ENCODE peak calls at places on chromosomes 12 and 14, in seven cellular contexts. One of them, this sample, is unnamed. For H3K36me3 and H3K27me3, the result is how much of the 10 kb centered on the place peaks cover.

GRCh38 chr14:24087004-24087403 is 7.1 kb upstream of the PCK2 start:
- DNase-seq in ovary: no peak
- DNase-seq in MM.1S: no peak
- DNase-seq in body of pancreas: no peak
- DNase-seq in prostate gland: no peak
- DNase-seq in cardiac muscle cell: no peak
- DNase-seq in right lobe of liver: no peak
- DNase-seq in this sample: no peak

GRCh38 chr12:47725893-47726292 is 603 bp upstream of the ENDOU start:
- DNase-seq in ovary: no peak
- DNase-seq in prostate gland: no peak
- DNase-seq in right lobe of liver: no peak
- DNase-seq in body of pancreas: no peak
- DNase-seq in MM.1S: no peak
- DNase-seq in cardiac muscle cell: no peak
- DNase-seq in this sample: no peak

GRCh38 chr12:55818886-55819285 is 1.0 kb downstream of the ORMDL2 start:
- DNase-seq in cardiac muscle cell: no peak
- DNase-seq in body of pancreas: no peak
- DNase-seq in ovary: no peak
- DNase-seq in right lobe of liver: no peak
- DNase-seq in prostate gland: no peak
- DNase-seq in MM.1S: no peak
- DNase-seq in this sample: no peak

GRCh38 chr12:93793983-93794382 is 116.8 kb downstream of the CRADD start:
- DNase-seq in body of pancreas: no peak
- DNase-seq in cardiac muscle cell: no peak
- DNase-seq in MM.1S: no peak
- DNase-seq in right lobe of liver: no peak
- DNase-seq in prostate gland: no peak
- DNase-seq in ovary: peak
- DNase-seq in this sample: no peak

GRCh38 chr12:110233212-110233903 is 47.7 kb upstream of the ATP2A2 start:
- DNase-seq in cardiac muscle cell: peak
- DNase-seq in MM.1S: no peak
- DNase-seq in ovary: no peak
- DNase-seq in right lobe of liver: no peak
- DNase-seq in prostate gland: no peak
- DNase-seq in body of pancreas: no peak
- DNase-seq in this sample: no peak

GRCh38 chr12:54749191-54749818 is 101.1 kb upstream of the DCD start:
- DNase-seq in ovary: no peak
- DNase-seq in right lobe of liver: no peak
- DNase-seq in cardiac muscle cell: peak
- DNase-seq in prostate gland: peak
- DNase-seq in MM.1S: peak
- DNase-seq in body of pancreas: peak
- DNase-seq in this sample: peak

GRCh38 chr14:58238252-58239247 is 6.1 kb upstream of the PSMA3 start:
- DNase-seq in cardiac muscle cell: peak
- DNase-seq in ovary: peak
- DNase-seq in right lobe of liver: no peak
- DNase-seq in prostate gland: no peak
- DNase-seq in body of pancreas: no peak
- DNase-seq in MM.1S: no peak
- DNase-seq in this sample: no peak

GRCh38 chr14:32703246-32703645 is 235.4 kb upstream of the NPAS3 start:
- DNase-seq in MM.1S: no peak
- DNase-seq in right lobe of liver: no peak
- DNase-seq in body of pancreas: no peak
- DNase-seq in cardiac muscle cell: no peak
- DNase-seq in prostate gland: no peak
- DNase-seq in ovary: no peak
- DNase-seq in this sample: no peak

GRCh38 chr14:78016532-78016931 is 153.6 kb upstream of the NRXN3 start:
- DNase-seq in right lobe of liver: no peak
- DNase-seq in cardiac muscle cell: no peak
- DNase-seq in prostate gland: no peak
- DNase-seq in ovary: no peak
- DNase-seq in MM.1S: no peak
- DNase-seq in body of pancreas: no peak
- DNase-seq in this sample: no peak

GRCh38 chr12:49161092-49161795 is 27.6 kb downstream of the TUBA1A start:
- DNase-seq in right lobe of liver: no peak
- DNase-seq in ovary: no peak
- DNase-seq in cardiac muscle cell: no peak
- DNase-seq in body of pancreas: no peak
- DNase-seq in MM.1S: no peak
- DNase-seq in prostate gland: no peak
- DNase-seq in this sample: no peak

GRCh38 chr14:99655521-99655920 is 10.6 kb downstream of the HHIPL1 start:
- DNase-seq in MM.1S: no peak
- DNase-seq in body of pancreas: no peak
- DNase-seq in prostate gland: no peak
- DNase-seq in ovary: no peak
- DNase-seq in cardiac muscle cell: no peak
- DNase-seq in right lobe of liver: no peak
- DNase-seq in this sample: no peak

GRCh38 chr12:14572401-14572800 is 4.7 kb upstream of the PLBD1 start:
- DNase-seq in body of pancreas: no peak
- DNase-seq in right lobe of liver: no peak
- DNase-seq in prostate gland: no peak
- DNase-seq in MM.1S: no peak
- DNase-seq in cardiac muscle cell: no peak
- DNase-seq in ovary: no peak
- DNase-seq in this sample: no peak
- TF ChIP-seq CTCF in body of pancreas: peak
- TF ChIP-seq CTCF in right lobe of liver: no peak
- TF ChIP-seq CTCF in prostate gland: no peak
- TF ChIP-seq CTCF in MM.1S: no peak
- TF ChIP-seq CTCF in cardiac muscle cell: no peak
- TF ChIP-seq CTCF in ovary: no peak
- TF ChIP-seq CTCF in this sample: no peak

GRCh38 chr14:65054471-65055085 is 47.7 kb downstream of the MAX start:
- DNase-seq in ovary: no peak
- DNase-seq in MM.1S: no peak
- DNase-seq in prostate gland: no peak
- DNase-seq in body of pancreas: no peak
- DNase-seq in cardiac muscle cell: no peak
- DNase-seq in right lobe of liver: no peak
- DNase-seq in this sample: no peak

GRCh38 chr14:65062096-65063075 is 39.9 kb downstream of the MAX start:
- DNase-seq in prostate gland: no peak
- DNase-seq in cardiac muscle cell: no peak
- DNase-seq in MM.1S: no peak
- DNase-seq in body of pancreas: no peak
- DNase-seq in ovary: no peak
- DNase-seq in right lobe of liver: no peak
- DNase-seq in this sample: no peak

GRCh38 chr14:65052832-65053231 is 49.5 kb downstream of the MAX start:
- DNase-seq in MM.1S: no peak
- DNase-seq in prostate gland: no peak
- DNase-seq in right lobe of liver: no peak
- DNase-seq in cardiac muscle cell: no peak
- DNase-seq in ovary: no peak
- DNase-seq in body of pancreas: no peak
- DNase-seq in this sample: no peak

GRCh38 chr14:65057704-65058103 is 44.6 kb downstream of the MAX start:
- DNase-seq in ovary: no peak
- DNase-seq in prostate gland: no peak
- DNase-seq in cardiac muscle cell: no peak
- DNase-seq in right lobe of liver: no peak
- DNase-seq in MM.1S: no peak
- DNase-seq in body of pancreas: no peak
- DNase-seq in this sample: no peak
- H3K36me3 ChIP-seq in ovary: under half
- H3K36me3 ChIP-seq in prostate gland: under half
- H3K36me3 ChIP-seq in cardiac muscle cell: under half
- H3K36me3 ChIP-seq in right lobe of liver: under half
- H3K36me3 ChIP-seq in MM.1S: under half
- H3K36me3 ChIP-seq in body of pancreas: under half
- H3K36me3 ChIP-seq in this sample: under half

GRCh38 chr14:54219281-54220121 is 177.3 kb upstream of the CDKN3 start:
- DNase-seq in MM.1S: no peak
- DNase-seq in ovary: no peak
- DNase-seq in cardiac muscle cell: peak
- DNase-seq in prostate gland: no peak
- DNase-seq in body of pancreas: no peak
- DNase-seq in right lobe of liver: no peak
- DNase-seq in this sample: no peak

GRCh38 chr14:54221432-54221803 is 175.4 kb upstream of the CDKN3 start:
- DNase-seq in body of pancreas: no peak
- DNase-seq in MM.1S: no peak
- DNase-seq in cardiac muscle cell: no peak
- DNase-seq in prostate gland: no peak
- DNase-seq in ovary: no peak
- DNase-seq in right lobe of liver: no peak
- DNase-seq in this sample: no peak

GRCh38 chr14:54220122-54220691 is 176.6 kb upstream of the CDKN3 start:
- DNase-seq in ovary: no peak
- DNase-seq in prostate gland: no peak
- DNase-seq in MM.1S: no peak
- DNase-seq in body of pancreas: no peak
- DNase-seq in right lobe of liver: no peak
- DNase-seq in cardiac muscle cell: peak
- DNase-seq in this sample: no peak

GRCh38 chr14:54221971-54222370 is 174.8 kb upstream of the CDKN3 start:
- DNase-seq in prostate gland: no peak
- DNase-seq in cardiac muscle cell: no peak
- DNase-seq in ovary: no peak
- DNase-seq in body of pancreas: no peak
- DNase-seq in right lobe of liver: no peak
- DNase-seq in MM.1S: no peak
- DNase-seq in this sample: no peak

GRCh38 chr14:54220697-54221431 is 175.9 kb upstream of the CDKN3 start:
- DNase-seq in cardiac muscle cell: no peak
- DNase-seq in body of pancreas: no peak
- DNase-seq in MM.1S: no peak
- DNase-seq in prostate gland: no peak
- DNase-seq in right lobe of liver: no peak
- DNase-seq in ovary: no peak
- DNase-seq in this sample: no peak
- H3K27me3 ChIP-seq in cardiac muscle cell: under half
- H3K27me3 ChIP-seq in body of pancreas: under half
- H3K27me3 ChIP-seq in MM.1S: under half
- H3K27me3 ChIP-seq in prostate gland: under half
- H3K27me3 ChIP-seq in right lobe of liver: under half
- H3K27me3 ChIP-seq in ovary: under half
- H3K27me3 ChIP-seq in this sample: under half

DNA sequence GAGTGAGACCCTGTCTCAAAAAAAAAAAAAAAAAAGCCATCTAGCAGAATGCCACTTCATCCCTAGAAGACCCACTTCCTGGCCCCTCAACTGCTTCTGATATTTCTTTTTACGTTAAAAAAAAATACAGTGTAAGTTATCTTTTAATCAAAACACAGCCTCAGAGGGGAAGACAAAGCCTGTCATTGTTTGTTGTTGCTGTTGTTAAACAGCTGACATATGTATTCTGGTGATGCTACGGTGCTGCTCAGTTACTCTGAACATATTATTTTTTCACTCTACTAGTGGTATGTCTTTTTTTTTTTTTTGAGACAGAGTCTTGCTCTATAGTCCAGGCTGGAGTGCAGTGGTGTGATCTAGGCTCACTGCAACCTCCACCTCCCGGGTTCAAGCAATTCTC is 75.4 kb downstream of the PAPLN start:
- DNase-seq in body of pancreas: no peak
- DNase-seq in right lobe of liver: no peak
- DNase-seq in prostate gland: no peak
- DNase-seq in ovary: no peak
- DNase-seq in MM.1S: no peak
- DNase-seq in cardiac muscle cell: no peak
- DNase-seq in this sample: no peak
- TF ChIP-seq CTCF in body of pancreas: no peak
- TF ChIP-seq CTCF in right lobe of liver: no peak
- TF ChIP-seq CTCF in prostate gland: no peak
- TF ChIP-seq CTCF in ovary: no peak
- TF ChIP-seq CTCF in MM.1S: no peak
- TF ChIP-seq CTCF in cardiac muscle cell: no peak
- TF ChIP-seq CTCF in this sample: no peak

DNA sequence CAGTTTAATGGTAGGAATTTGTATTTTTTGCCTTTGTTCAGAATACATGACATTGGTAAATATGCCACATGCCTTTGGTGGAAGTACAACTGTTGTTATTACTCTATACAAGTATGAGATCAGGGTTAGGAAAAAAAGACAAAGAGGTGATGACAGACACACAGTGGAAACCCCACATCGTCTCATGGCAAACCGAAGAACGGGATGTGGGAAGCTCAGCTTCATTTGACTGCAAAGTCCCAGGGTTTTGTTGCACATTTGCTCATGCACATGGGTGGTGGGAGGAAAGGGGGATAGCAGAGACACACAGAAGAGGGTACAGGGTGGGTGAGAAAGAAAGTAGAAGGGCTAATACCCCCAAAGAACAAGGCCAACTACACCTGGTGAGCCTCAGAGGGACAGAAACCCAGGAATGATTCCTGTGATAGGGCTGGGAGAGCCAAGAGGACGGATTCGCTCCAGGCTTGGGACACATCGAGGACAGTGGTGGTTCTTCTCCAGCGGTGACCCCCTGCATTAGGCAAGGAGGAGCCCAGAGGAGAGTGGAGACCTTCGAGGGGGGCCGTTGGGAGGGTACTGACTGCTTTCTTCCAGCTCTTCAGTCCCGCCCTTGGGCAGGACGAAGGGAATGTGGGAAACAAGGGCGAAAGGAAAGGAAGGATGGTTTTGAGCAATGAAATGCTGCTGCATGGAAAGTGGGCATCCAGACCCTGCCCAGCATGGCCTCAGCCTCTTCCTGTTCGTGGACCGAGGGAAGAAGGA is 8.1 kb downstream of the VAMP1 start:
- DNase-seq in ovary: no peak
- DNase-seq in right lobe of liver: no peak
- DNase-seq in prostate gland: no peak
- DNase-seq in cardiac muscle cell: no peak
- DNase-seq in body of pancreas: no peak
- DNase-seq in MM.1S: no peak
- DNase-seq in this sample: no peak
- H3K36me3 ChIP-seq in ovary: under half
- H3K36me3 ChIP-seq in right lobe of liver: under half
- H3K36me3 ChIP-seq in prostate gland: under half
- H3K36me3 ChIP-seq in cardiac muscle cell: under half
- H3K36me3 ChIP-seq in body of pancreas: under half
- H3K36me3 ChIP-seq in MM.1S: under half
- H3K36me3 ChIP-seq in this sample: half or more

This sample was measured in GM06990.